ENCODE peak calls at places on chromosome 17, in seven cellular contexts. U is stomach, H is adrenal gland, V is esophagus squamous epithelium, D is fibroblast of lung, P is HFF-Myc, N is body of pancreas. I is an unnamed sample.

GRCh38 chr17:57480438-57481196 is 224.3 kb downstream of the MSI2 start:
- DNase-seq in H (peak; percentile 60), U (no peak), P (no peak), N (no peak), V (no peak), D (peak; percentile 22), I (peak; percentile 52)

GRCh38 chr17:34610038-34610437 is 30.7 kb downstream of the TMEM132E start:
- DNase-seq in H (no peak), V (no peak), D (no peak), N (no peak), U (no peak), P (no peak), I (no peak)

GRCh38 chr17:21376585-21376834 is 353 bp downstream of the KCNJ12 start:
- DNase-seq in P (no peak), V (no peak), D (no peak), U (no peak), H (no peak), N (no peak), I (no peak)

GRCh38 chr17:15377608-15378007 is 36.2 kb upstream of the TEKT3 start:
- DNase-seq in D (peak; percentile 35), P (peak; percentile 46), U (no peak), H (no peak), V (no peak), N (peak; percentile 52), I (peak; percentile 71)

GRCh38 chr17:67689534-67690177 is 28.1 kb upstream of the NOL11 start:
- DNase-seq in D (peak; percentile 80), P (peak; percentile 43), U (peak; percentile 44), N (peak; percentile 62), H (peak; percentile 72), V (no peak), I (peak; percentile 83)

GRCh38 chr17:13788385-13788784 is 186.7 kb upstream of the HS3ST3A1 start:
- DNase-seq in P (no peak), U (no peak), D (no peak), H (no peak), N (no peak), V (no peak), I (no peak)

GRCh38 chr17:64732336-64733006 is 70.4 kb upstream of the SMURF2 start:
- DNase-seq in V (no peak), H (peak; percentile 73), U (no peak), N (peak; percentile 18), P (peak; percentile 82), D (peak; percentile 86), I (peak; percentile 86)

GRCh38 chr17:11380761-11381160 is 139.7 kb downstream of the SHISA6 start:
- DNase-seq in V (no peak), N (no peak), H (no peak), U (no peak), D (no peak), P (no peak), I (no peak)

GRCh38 chr17:31517524-31517923 is 126.0 kb downstream of the RAB11FIP4 start:
- DNase-seq in H (no peak), U (no peak), D (no peak), V (no peak), N (no peak), P (no peak), I (no peak)

GRCh38 chr17:2837147-2837561 is 40.9 kb downstream of the RAP1GAP2 start:
- DNase-seq in P (no peak), H (no peak), U (no peak), N (no peak), D (no peak), V (no peak), I (no peak)

GRCh38 chr17:60522889-60523626 is 3.0 kb downstream of the APPBP2 start:
- DNase-seq in V (no peak), N (no peak), H (no peak), U (no peak), P (no peak), D (no peak), I (no peak)

GRCh38 chr17:28519236-28519635 is 13.1 kb downstream of the FOXN1 start:
- DNase-seq in D (no peak), P (no peak), N (no peak), V (no peak), U (no peak), H (no peak), I (no peak)

GRCh38 chr17:63552211-63552610 is 1.9 kb downstream of the DCAF7 start:
- DNase-seq in N (no peak), U (peak; percentile 3), P (no peak), H (no peak), D (peak; percentile 11), V (no peak), I (peak; percentile 8)

GRCh38 chr17:41894791-41895331 is 23.9 kb downstream of the ACLY start:
- DNase-seq in N (peak; percentile 30), D (peak; percentile 87), H (peak; percentile 24), U (no peak), P (peak; percentile 78), V (no peak), I (peak; percentile 66)

GRCh38 chr17:61380836-61381525 is 18.7 kb upstream of the TBX2 start:
- DNase-seq in H (no peak), U (no peak), P (no peak), D (peak; percentile 25), N (no peak), V (no peak), I (no peak)

GRCh38 chr17:41689497-41690299 is 1.0 kb downstream of the EIF1 start:
- DNase-seq in H (peak; percentile 65), U (no peak), N (peak; percentile 42), P (no peak), D (peak; percentile 82), V (no peak), I (peak; percentile 79)

GRCh38 chr17:40329981-40330794 is 21.2 kb downstream of the RARA start:
- DNase-seq in H (peak; percentile 85), U (peak; percentile 76), V (no peak), P (no peak), N (peak; percentile 84), D (no peak), I (no peak)

GRCh38 chr17:47866941-47867340 is 16.0 kb upstream of the SP6 start:
- DNase-seq in N (no peak), H (no peak), V (no peak), P (no peak), D (peak; percentile 18), U (no peak), I (peak; percentile 67)

GRCh38 chr17:47949951-47950350 is 7.7 kb downstream of the PRR15L start:
- DNase-seq in P (no peak), H (no peak), V (no peak), D (no peak), U (peak; percentile 86), N (peak; percentile 92), I (no peak)

DNA sequence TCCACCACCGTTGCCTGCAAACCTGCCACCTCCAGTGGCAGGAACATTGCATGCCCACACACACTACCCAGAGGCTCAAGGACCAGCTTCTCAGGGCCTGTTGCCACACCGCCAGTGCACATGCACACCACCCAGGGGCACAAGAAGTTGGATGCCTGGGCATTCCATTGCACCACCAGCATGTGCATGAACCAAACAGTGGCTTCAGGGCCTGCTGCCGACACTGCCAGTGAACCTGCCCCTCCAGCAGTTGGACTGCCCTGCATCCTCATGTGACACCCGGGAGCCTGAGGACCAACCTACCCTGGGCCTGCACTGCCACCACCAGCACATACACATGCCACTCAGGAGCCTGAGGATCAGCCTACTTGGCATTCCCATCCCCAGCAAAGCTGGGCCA is 303.7 kb downstream of the KCNJ2 start:
- DNase-seq in U (no peak), P (no peak), N (no peak), D (no peak), V (no peak), H (no peak), I (no peak)
- H3K4me3 ChIP-seq in U (no peak overlapping the region), P (no peak overlapping the region), N (no peak overlapping the region), D (no peak overlapping the region), V (no peak overlapping the region), H (no peak overlapping the region), I (no peak overlapping the region)

GRCh38 chr17:44775136-44775837 is 16.5 kb downstream of the ADAM11 start:
- DNase-seq in V (peak; percentile 88), H (peak; percentile 98), N (peak; percentile 98), P (peak; percentile 91), D (peak; percentile 96), U (peak; percentile 97), I (peak; percentile 98)
- TF ChIP-seq CTCF in V (no peak), H (no peak), N (no peak), P (no peak), D (no peak), U (no peak), I (no peak)

DNA sequence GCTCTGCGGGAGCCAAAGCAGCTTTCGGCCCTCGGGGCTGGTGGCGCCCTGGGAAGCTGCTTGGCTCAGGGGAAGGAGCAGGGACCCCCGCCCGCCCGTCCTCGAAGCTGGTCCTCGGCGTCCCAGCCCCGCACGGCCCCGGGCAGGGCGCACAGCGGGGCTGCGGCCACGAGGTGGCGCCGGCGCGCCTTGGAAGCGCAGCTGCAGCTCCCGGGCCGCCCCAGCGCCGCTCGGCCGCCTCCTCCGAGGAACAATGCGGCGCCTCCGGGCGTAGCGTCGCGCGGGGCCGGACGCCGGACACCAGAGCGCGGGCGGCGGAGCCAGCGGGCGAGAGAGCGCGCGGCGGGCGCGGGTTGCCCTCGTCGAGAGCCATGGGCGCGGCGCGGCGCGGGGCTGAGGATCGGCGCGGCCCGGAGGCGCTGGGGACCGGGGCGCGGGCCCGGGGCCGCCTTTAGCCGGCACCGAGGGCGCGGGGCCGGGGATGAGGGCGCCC is at the start of gene MGAT5B:
- DNase-seq in P (no peak), H (peak; percentile 84), V (no peak), U (peak; percentile 85), N (peak; percentile 79), D (peak; percentile 78), I (peak; percentile 80)
- H3K4me3 ChIP-seq in P (no peak within 1 kb of the TSS), H (peak within 1 kb of the TSS; percentile 55), V (peak within 1 kb of the TSS; percentile 48), U (peak within 1 kb of the TSS; percentile 49), N (no peak within 1 kb of the TSS), D (no peak within 1 kb of the TSS), I (peak within 1 kb of the TSS; percentile 12)

GRCh38 chr17:16922386-16923096 is 49.4 kb downstream of the TNFRSF13B start:
- DNase-seq in H (no peak), N (no peak), U (no peak), V (no peak), D (no peak), P (no peak), I (no peak)
- TF ChIP-seq CTCF in H (no peak), N (no peak), U (no peak), V (no peak), D (no peak), P (no peak), I (no peak)

I was measured in fibroblast of pulmonary artery.